ENCODE peak calls at places on chromosomes 3 and 15, in four cellular contexts. One of them, this sample, is unnamed.

GRCh38 chr3:34683851-34684250 is 885.4 kb downstream of the PDCD6IP start:
- DNase-seq in pancreas: no peak
- DNase-seq in GM12865: peak
- DNase-seq in GM20000: peak
- DNase-seq in this sample: peak

GRCh38 chr3:186354100-186354499 is 7.9 kb downstream of the DGKG start:
- DNase-seq in pancreas: no peak
- DNase-seq in GM12865: no peak
- DNase-seq in GM20000: no peak
- DNase-seq in this sample: no peak

GRCh38 chr15:91853968-91854943 is 748 bp downstream of the SLCO3A1 start:
- DNase-seq in GM20000: peak
- DNase-seq in pancreas: peak
- DNase-seq in GM12865: no peak
- DNase-seq in this sample: no peak

GRCh38 chr15:80811781-80812180 is 32.6 kb downstream of the CEMIP start:
- DNase-seq in pancreas: no peak
- DNase-seq in GM20000: no peak
- DNase-seq in GM12865: no peak
- DNase-seq in this sample: no peak

GRCh38 chr15:57494575-57494974 is 97.1 kb upstream of the MYZAP start:
- DNase-seq in GM12865: no peak
- DNase-seq in GM20000: no peak
- DNase-seq in pancreas: no peak
- DNase-seq in this sample: no peak

GRCh38 chr3:65178703-65179102 is 490.9 kb upstream of the ADAMTS9 start:
- DNase-seq in GM20000: no peak
- DNase-seq in GM12865: no peak
- DNase-seq in pancreas: no peak
- DNase-seq in this sample: no peak

GRCh38 chr3:99971761-99972160 is 142.5 kb downstream of the FILIP1L start:
- DNase-seq in GM20000: no peak
- DNase-seq in GM12865: no peak
- DNase-seq in pancreas: no peak
- DNase-seq in this sample: no peak

GRCh38 chr3:31434819-31435218 is 97.9 kb upstream of the STT3B start:
- DNase-seq in pancreas: no peak
- DNase-seq in GM12865: no peak
- DNase-seq in GM20000: no peak
- DNase-seq in this sample: no peak

GRCh38 chr3:38834110-38834509 is 18.1 kb upstream of the SCN10A start:
- DNase-seq in pancreas: no peak
- DNase-seq in GM12865: no peak
- DNase-seq in GM20000: no peak
- DNase-seq in this sample: no peak

GRCh38 chr3:70000563-70001081 is 1.1 kb downstream of the SAMMSON start:
- DNase-seq in GM20000: no peak
- DNase-seq in GM12865: no peak
- DNase-seq in pancreas: no peak
- DNase-seq in this sample: no peak

GRCh38 chr3:79167651-79168416 is 600.0 kb downstream of the ROBO1 start:
- DNase-seq in pancreas: no peak
- DNase-seq in GM20000: no peak
- DNase-seq in GM12865: no peak
- DNase-seq in this sample: no peak

GRCh38 chr15:80778964-80779657 is at the start of gene CEMIP:
- DNase-seq in GM12865: peak
- DNase-seq in GM20000: peak
- DNase-seq in pancreas: peak
- DNase-seq in this sample: peak

GRCh38 chr3:12902181-12902999 is 61.0 kb upstream of the RPL32 start:
- DNase-seq in pancreas: no peak
- DNase-seq in GM12865: no peak
- DNase-seq in GM20000: no peak
- DNase-seq in this sample: no peak

GRCh38 chr15:89672221-89673161 is 6.7 kb downstream of the PLIN1 start:
- DNase-seq in GM12865: no peak
- DNase-seq in GM20000: no peak
- DNase-seq in pancreas: no peak
- DNase-seq in this sample: no peak

GRCh38 chr3:48607519-48607918 is 1.9 kb downstream of the UQCRC1 start:
- DNase-seq in GM20000: no peak
- DNase-seq in GM12865: no peak
- DNase-seq in pancreas: no peak
- DNase-seq in this sample: no peak

GRCh38 chr15:100438570-100438969 is 90.2 kb downstream of the CERS3 start:
- DNase-seq in GM12865: peak
- DNase-seq in pancreas: peak
- DNase-seq in GM20000: no peak
- DNase-seq in this sample: no peak

GRCh38 chr3:77298405-77298804 is 258.5 kb downstream of the ROBO2 start:
- DNase-seq in GM20000: no peak
- DNase-seq in GM12865: peak
- DNase-seq in pancreas: no peak
- DNase-seq in this sample: no peak

GRCh38 chr15:83999396-84000120 is 236.0 kb upstream of the GOLGA6L4 start:
- DNase-seq in GM20000: no peak
- DNase-seq in GM12865: no peak
- DNase-seq in pancreas: no peak
- DNase-seq in this sample: no peak

GRCh38 chr3:78978037-78978436 is 789.8 kb downstream of the ROBO1 start:
- DNase-seq in GM12865: peak
- DNase-seq in GM20000: no peak
- DNase-seq in pancreas: no peak
- DNase-seq in this sample: no peak

GRCh38 chr15:90529369-90530249 is at the start of gene CRTC3:
- DNase-seq in GM12865: peak
- DNase-seq in pancreas: peak
- DNase-seq in GM20000: peak
- DNase-seq in this sample: peak

GRCh38 chr15:50046868-50047267 is 72.2 kb downstream of the ATP8B4 start:
- DNase-seq in pancreas: no peak
- DNase-seq in GM12865: no peak
- DNase-seq in GM20000: no peak
- DNase-seq in this sample: peak

GRCh38 chr3:72123908-72124441 is 339.0 kb upstream of the PROK2 start:
- DNase-seq in pancreas: no peak
- DNase-seq in GM12865: peak
- DNase-seq in GM20000: peak
- DNase-seq in this sample: peak

GRCh38 chr3:158970006-158970405 is 168.2 kb downstream of the MFSD1 start:
- DNase-seq in pancreas: no peak
- DNase-seq in GM12865: no peak
- DNase-seq in GM20000: no peak
- DNase-seq in this sample: no peak

GRCh38 chr3:194247350-194247740 is 103.8 kb downstream of the CPN2 start:
- DNase-seq in pancreas: no peak
- DNase-seq in GM12865: no peak
- DNase-seq in GM20000: no peak
- DNase-seq in this sample: no peak

GRCh38 chr3:133451309-133451708 is 51.5 kb downstream of the BFSP2 start:
- DNase-seq in GM20000: no peak
- DNase-seq in GM12865: no peak
- DNase-seq in pancreas: no peak
- DNase-seq in this sample: no peak

GRCh38 chr3:133453383-133453782 is 53.5 kb downstream of the BFSP2 start:
- DNase-seq in GM20000: no peak
- DNase-seq in pancreas: no peak
- DNase-seq in GM12865: no peak
- DNase-seq in this sample: no peak

GRCh38 chr3:133455960-133456359 is 56.1 kb downstream of the BFSP2 start:
- DNase-seq in pancreas: no peak
- DNase-seq in GM20000: no peak
- DNase-seq in GM12865: no peak
- DNase-seq in this sample: no peak

GRCh38 chr3:133455281-133455680 is 55.4 kb downstream of the BFSP2 start:
- DNase-seq in GM20000: no peak
- DNase-seq in pancreas: no peak
- DNase-seq in GM12865: no peak
- DNase-seq in this sample: no peak

DNA sequence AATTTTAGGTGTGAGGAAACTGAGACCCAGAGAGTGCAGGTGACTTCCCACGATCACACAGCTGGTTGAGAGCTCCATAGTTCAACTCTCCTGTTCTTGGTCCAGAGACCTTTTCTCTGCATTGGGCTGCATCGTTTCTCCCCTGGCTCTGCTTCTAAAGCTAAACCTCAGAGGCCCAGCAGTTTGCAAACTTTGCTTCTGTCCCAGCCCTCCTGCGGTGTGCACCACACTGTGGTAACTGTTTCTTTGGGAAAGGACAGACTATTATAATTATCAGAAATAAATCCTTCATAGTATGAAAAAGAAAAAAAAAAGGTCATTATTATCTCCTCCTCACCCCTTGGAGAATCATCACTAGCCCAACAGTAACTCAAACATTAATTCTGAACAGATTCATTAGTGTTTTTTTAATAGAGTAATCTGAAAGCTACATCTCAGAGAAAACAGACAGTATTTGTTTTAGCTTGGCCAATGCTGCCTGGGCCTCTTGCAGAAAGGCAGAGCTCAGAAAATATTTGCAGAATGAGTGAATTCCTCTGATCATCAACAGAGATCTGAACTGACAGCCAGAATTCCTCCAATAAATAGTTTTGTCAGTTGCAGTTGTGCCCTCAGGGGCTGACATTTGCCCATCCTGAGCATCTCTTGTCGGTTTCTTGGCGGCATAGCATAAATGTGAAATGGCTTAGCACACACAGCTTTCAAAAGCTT is 52.9 kb downstream of the BFSP2 start:
- DNase-seq in GM12865: no peak
- DNase-seq in pancreas: no peak
- DNase-seq in GM20000: no peak
- DNase-seq in this sample: no peak
- TF ChIP-seq CTCF in GM12865: no peak
- TF ChIP-seq CTCF in pancreas: no peak
- TF ChIP-seq CTCF in GM20000: no peak
- TF ChIP-seq CTCF in this sample: no peak

GRCh38 chr3:41419809-41420208 is 220.5 kb downstream of the CTNNB1 start:
- DNase-seq in GM12865: no peak
- DNase-seq in GM20000: no peak
- DNase-seq in pancreas: no peak
- DNase-seq in this sample: no peak

GRCh38 chr3:41424543-41425300 is 225.4 kb downstream of the CTNNB1 start:
- DNase-seq in GM12865: peak
- DNase-seq in pancreas: no peak
- DNase-seq in GM20000: no peak
- DNase-seq in this sample: no peak

GRCh38 chr3:41417574-41417973 is 218.3 kb downstream of the CTNNB1 start:
- DNase-seq in pancreas: no peak
- DNase-seq in GM20000: no peak
- DNase-seq in GM12865: no peak
- DNase-seq in this sample: no peak

DNA sequence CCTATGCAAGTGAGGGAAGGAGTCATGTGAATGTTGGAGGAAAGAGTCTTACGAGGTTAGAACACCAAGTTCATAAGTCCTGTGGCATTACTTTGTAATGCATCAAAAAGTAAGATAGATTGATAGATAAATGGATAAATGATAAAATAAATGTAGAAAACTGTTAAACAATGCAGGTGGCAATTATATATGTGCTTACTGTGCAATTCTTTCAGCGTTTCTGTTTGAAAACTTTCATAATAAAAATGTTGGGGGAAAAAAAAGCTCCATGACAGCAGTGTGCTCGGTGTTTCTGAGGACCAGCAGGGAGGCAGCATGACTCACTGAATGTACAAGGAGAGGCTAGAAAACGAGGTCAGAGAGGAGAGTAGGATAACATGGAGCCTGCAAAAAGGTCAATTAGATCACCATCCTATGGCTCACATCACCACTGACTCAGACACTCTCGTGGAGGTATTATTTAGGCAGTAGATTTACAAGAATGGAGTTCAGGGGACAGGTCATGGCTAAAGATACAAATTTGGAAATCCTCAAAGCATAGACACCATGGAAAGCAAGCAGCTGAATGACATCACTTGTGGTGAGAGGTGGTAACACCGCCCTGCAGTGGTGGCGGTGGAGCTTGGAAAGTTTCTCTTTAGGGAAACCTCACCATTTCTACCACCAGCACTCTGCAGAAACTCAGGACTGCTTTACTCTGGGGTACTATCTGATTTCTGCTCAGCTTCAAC is 219.8 kb downstream of the CTNNB1 start:
- DNase-seq in GM12865: no peak
- DNase-seq in pancreas: no peak
- DNase-seq in GM20000: no peak
- DNase-seq in this sample: no peak
- TF ChIP-seq CTCF in GM12865: no peak
- TF ChIP-seq CTCF in pancreas: no peak
- TF ChIP-seq CTCF in GM20000: no peak
- TF ChIP-seq CTCF in this sample: no peak

GRCh38 chr3:183275418-183275817 is 22.4 kb downstream of the B3GNT5 start:
- DNase-seq in GM20000: no peak
- DNase-seq in GM12865: no peak
- DNase-seq in pancreas: no peak
- DNase-seq in this sample: no peak
- TF ChIP-seq CTCF in GM20000: no peak
- TF ChIP-seq CTCF in GM12865: no peak
- TF ChIP-seq CTCF in pancreas: no peak
- TF ChIP-seq CTCF in this sample: no peak

GRCh38 chr15:41930867-41931222 is 37.0 kb upstream of the SPTBN5 start:
- DNase-seq in pancreas: no peak
- DNase-seq in GM20000: no peak
- DNase-seq in GM12865: no peak
- DNase-seq in this sample: no peak
- TF ChIP-seq CTCF in pancreas: no peak
- TF ChIP-seq CTCF in GM20000: no peak
- TF ChIP-seq CTCF in GM12865: no peak
- TF ChIP-seq CTCF in this sample: no peak

GRCh38 chr3:120198305-120198878 is 86.6 kb downstream of the GPR156 start:
- DNase-seq in pancreas: no peak
- DNase-seq in GM20000: no peak
- DNase-seq in GM12865: peak
- DNase-seq in this sample: peak
- TF ChIP-seq CTCF in pancreas: no peak
- TF ChIP-seq CTCF in GM20000: peak
- TF ChIP-seq CTCF in GM12865: peak
- TF ChIP-seq CTCF in this sample: peak

DNA sequence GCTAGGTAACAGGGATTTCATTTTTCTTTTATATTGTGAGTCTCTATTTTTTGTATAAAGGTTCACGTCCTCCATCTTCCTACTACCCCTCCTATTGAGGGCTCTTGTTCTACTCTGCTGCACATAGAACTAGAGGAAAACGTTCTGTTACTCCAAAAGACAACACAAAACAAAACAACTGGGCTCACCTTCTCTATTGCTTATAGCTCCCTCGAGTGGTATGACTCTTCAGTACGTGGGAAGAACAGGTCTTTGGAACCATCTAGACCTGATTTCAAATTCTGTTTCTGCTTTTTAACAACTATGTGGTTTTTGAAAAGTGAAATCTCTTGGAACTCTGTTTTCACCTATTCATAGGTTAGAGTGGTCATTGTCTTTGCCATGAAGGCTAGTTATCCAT is 515.3 kb downstream of the SOX2 start:
- DNase-seq in GM20000: no peak
- DNase-seq in GM12865: no peak
- DNase-seq in pancreas: no peak
- DNase-seq in this sample: no peak
- TF ChIP-seq CTCF in GM20000: no peak
- TF ChIP-seq CTCF in GM12865: no peak
- TF ChIP-seq CTCF in pancreas: no peak
- TF ChIP-seq CTCF in this sample: peak